ENCODE peak calls at places on chromosomes 13 and 19, in six cellular contexts. One of them, this sample, is unnamed. For H3K9me3, the result is how much of the 10 kb centered on the place peaks cover.

GRCh38 chr13:23087884-23088283 is 92.9 kb upstream of the SGCG start:
- DNase-seq in CD8-positive, alpha-beta T cell: no peak
- DNase-seq in neural progenitor cell: peak
- DNase-seq in SK-N-SH: peak
- DNase-seq in tibial nerve: peak
- DNase-seq in AG04450: no peak
- DNase-seq in this sample: no peak

GRCh38 chr13:114067381-114067885 is 65.0 kb downstream of the RASA3 start:
- DNase-seq in CD8-positive, alpha-beta T cell: peak
- DNase-seq in neural progenitor cell: no peak
- DNase-seq in SK-N-SH: no peak
- DNase-seq in tibial nerve: no peak
- DNase-seq in AG04450: no peak
- DNase-seq in this sample: no peak

GRCh38 chr19:13160557-13160956 is 10.3 kb downstream of the IER2 start:
- DNase-seq in CD8-positive, alpha-beta T cell: no peak
- DNase-seq in neural progenitor cell: no peak
- DNase-seq in SK-N-SH: no peak
- DNase-seq in tibial nerve: no peak
- DNase-seq in AG04450: no peak
- DNase-seq in this sample: no peak

GRCh38 chr13:66635526-66635925 is 594.6 kb downstream of the PCDH9 start:
- DNase-seq in CD8-positive, alpha-beta T cell: no peak
- DNase-seq in neural progenitor cell: no peak
- DNase-seq in SK-N-SH: no peak
- DNase-seq in tibial nerve: no peak
- DNase-seq in AG04450: peak
- DNase-seq in this sample: no peak

GRCh38 chr13:19818223-19818842 is 35.6 kb upstream of the PSPC1 start:
- DNase-seq in CD8-positive, alpha-beta T cell: no peak
- DNase-seq in neural progenitor cell: peak
- DNase-seq in SK-N-SH: peak
- DNase-seq in tibial nerve: no peak
- DNase-seq in AG04450: no peak
- DNase-seq in this sample: peak

GRCh38 chr19:31316201-31316951 is 32.9 kb downstream of the TSHZ3 start:
- DNase-seq in CD8-positive, alpha-beta T cell: no peak
- DNase-seq in neural progenitor cell: peak
- DNase-seq in SK-N-SH: no peak
- DNase-seq in tibial nerve: peak
- DNase-seq in AG04450: no peak
- DNase-seq in this sample: no peak

GRCh38 chr13:50941146-50941545 is 31.6 kb downstream of the RNASEH2B start:
- DNase-seq in CD8-positive, alpha-beta T cell: no peak
- DNase-seq in neural progenitor cell: no peak
- DNase-seq in SK-N-SH: no peak
- DNase-seq in tibial nerve: no peak
- DNase-seq in AG04450: no peak
- DNase-seq in this sample: no peak

GRCh38 chr19:2700660-2701360 is 1.7 kb downstream of the GNG7 start:
- DNase-seq in CD8-positive, alpha-beta T cell: no peak
- DNase-seq in neural progenitor cell: no peak
- DNase-seq in SK-N-SH: no peak
- DNase-seq in tibial nerve: no peak
- DNase-seq in AG04450: no peak
- DNase-seq in this sample: no peak

GRCh38 chr19:18292810-18293641 is 11.6 kb upstream of the JUND start:
- DNase-seq in CD8-positive, alpha-beta T cell: peak
- DNase-seq in neural progenitor cell: peak
- DNase-seq in SK-N-SH: peak
- DNase-seq in tibial nerve: peak
- DNase-seq in AG04450: no peak
- DNase-seq in this sample: peak

GRCh38 chr13:59461411-59461810 is 702.3 kb downstream of the DIAPH3 start:
- DNase-seq in CD8-positive, alpha-beta T cell: no peak
- DNase-seq in neural progenitor cell: no peak
- DNase-seq in SK-N-SH: no peak
- DNase-seq in tibial nerve: no peak
- DNase-seq in AG04450: no peak
- DNase-seq in this sample: no peak

GRCh38 chr13:59463023-59463422 is 700.7 kb downstream of the DIAPH3 start:
- DNase-seq in CD8-positive, alpha-beta T cell: no peak
- DNase-seq in neural progenitor cell: no peak
- DNase-seq in SK-N-SH: peak
- DNase-seq in tibial nerve: no peak
- DNase-seq in AG04450: no peak
- DNase-seq in this sample: no peak

GRCh38 chr13:59464926-59465325 is 698.8 kb downstream of the DIAPH3 start:
- DNase-seq in CD8-positive, alpha-beta T cell: no peak
- DNase-seq in neural progenitor cell: no peak
- DNase-seq in SK-N-SH: no peak
- DNase-seq in tibial nerve: no peak
- DNase-seq in AG04450: no peak
- DNase-seq in this sample: no peak

GRCh38 chr13:59458908-59459579 is 704.7 kb downstream of the DIAPH3 start:
- DNase-seq in CD8-positive, alpha-beta T cell: no peak
- DNase-seq in neural progenitor cell: peak
- DNase-seq in SK-N-SH: no peak
- DNase-seq in tibial nerve: no peak
- DNase-seq in AG04450: peak
- DNase-seq in this sample: no peak

GRCh38 chr13:59459972-59460371 is 703.8 kb downstream of the DIAPH3 start:
- DNase-seq in CD8-positive, alpha-beta T cell: no peak
- DNase-seq in neural progenitor cell: no peak
- DNase-seq in SK-N-SH: no peak
- DNase-seq in tibial nerve: no peak
- DNase-seq in AG04450: no peak
- DNase-seq in this sample: no peak
- H3K27ac ChIP-seq in CD8-positive, alpha-beta T cell: no peak
- H3K27ac ChIP-seq in neural progenitor cell: no peak
- H3K27ac ChIP-seq in SK-N-SH: peak
- H3K27ac ChIP-seq in tibial nerve: no peak
- H3K27ac ChIP-seq in AG04450: peak
- H3K27ac ChIP-seq in this sample: no peak

DNA sequence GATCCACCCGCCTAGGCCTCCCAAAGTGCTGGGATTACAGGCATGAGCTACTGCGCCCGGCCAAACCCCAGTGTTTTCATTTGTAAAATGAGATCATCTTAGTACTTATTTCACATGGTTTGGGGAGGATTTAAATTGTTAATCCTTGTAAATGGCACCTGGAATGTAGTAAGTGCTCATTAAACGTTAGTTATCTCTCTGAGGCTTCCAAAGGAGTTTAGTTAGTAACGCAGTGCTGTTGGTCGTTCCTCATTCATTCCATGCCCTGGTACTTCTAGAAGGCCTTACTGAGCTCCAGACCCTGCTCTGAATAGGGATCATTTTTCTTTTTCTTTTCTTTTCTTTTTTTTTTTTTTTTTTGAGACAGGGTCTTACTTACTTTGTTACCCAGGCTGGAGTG is 5.2 kb downstream of the CPT1C start:
- DNase-seq in CD8-positive, alpha-beta T cell: no peak
- DNase-seq in neural progenitor cell: no peak
- DNase-seq in SK-N-SH: no peak
- DNase-seq in tibial nerve: no peak
- DNase-seq in AG04450: no peak
- DNase-seq in this sample: no peak
- TF ChIP-seq CTCF in CD8-positive, alpha-beta T cell: no peak
- TF ChIP-seq CTCF in neural progenitor cell: no peak
- TF ChIP-seq CTCF in SK-N-SH: no peak
- TF ChIP-seq CTCF in tibial nerve: no peak
- TF ChIP-seq CTCF in AG04450: no peak
- TF ChIP-seq CTCF in this sample: no peak

GRCh38 chr19:40084948-40085347 is 5.8 kb downstream of the ZNF780A start:
- DNase-seq in CD8-positive, alpha-beta T cell: no peak
- DNase-seq in neural progenitor cell: no peak
- DNase-seq in SK-N-SH: no peak
- DNase-seq in tibial nerve: no peak
- DNase-seq in AG04450: no peak
- DNase-seq in this sample: no peak

GRCh38 chr19:40078377-40078776 is 12.4 kb downstream of the ZNF780A start:
- DNase-seq in CD8-positive, alpha-beta T cell: no peak
- DNase-seq in neural progenitor cell: no peak
- DNase-seq in SK-N-SH: no peak
- DNase-seq in tibial nerve: no peak
- DNase-seq in AG04450: no peak
- DNase-seq in this sample: no peak

DNA sequence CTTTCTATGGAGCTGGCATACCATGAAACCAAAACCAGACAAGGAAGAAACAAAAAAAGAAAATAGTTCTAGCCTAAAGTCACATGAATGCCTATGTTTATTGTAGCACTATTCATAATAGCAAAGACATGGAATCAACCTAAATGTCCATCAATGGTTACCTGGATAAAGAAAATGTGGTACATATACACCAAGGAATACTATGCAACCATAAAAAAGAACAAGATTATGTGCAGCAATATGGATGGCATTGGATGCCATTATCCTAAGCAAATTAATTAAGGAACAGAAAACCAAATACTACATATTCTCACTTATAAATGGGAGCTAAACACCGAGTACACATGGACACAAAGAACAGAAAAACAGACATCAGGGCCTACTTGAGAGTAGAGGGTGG is 10.5 kb downstream of the ZNF780A start:
- DNase-seq in CD8-positive, alpha-beta T cell: no peak
- DNase-seq in neural progenitor cell: no peak
- DNase-seq in SK-N-SH: no peak
- DNase-seq in tibial nerve: no peak
- DNase-seq in AG04450: no peak
- DNase-seq in this sample: no peak
- H3K9me3 ChIP-seq in CD8-positive, alpha-beta T cell: under half
- H3K9me3 ChIP-seq in neural progenitor cell: under half
- H3K9me3 ChIP-seq in SK-N-SH: under half
- H3K9me3 ChIP-seq in tibial nerve: under half
- H3K9me3 ChIP-seq in AG04450: under half
- H3K9me3 ChIP-seq in this sample: under half

GRCh38 chr13:98649861-98650260 is 73.0 kb upstream of the STK24 start:
- DNase-seq in CD8-positive, alpha-beta T cell: no peak
- DNase-seq in neural progenitor cell: no peak
- DNase-seq in SK-N-SH: no peak
- DNase-seq in tibial nerve: no peak
- DNase-seq in AG04450: no peak
- DNase-seq in this sample: no peak
- H3K27ac ChIP-seq in CD8-positive, alpha-beta T cell: no peak
- H3K27ac ChIP-seq in neural progenitor cell: no peak
- H3K27ac ChIP-seq in SK-N-SH: no peak
- H3K27ac ChIP-seq in tibial nerve: no peak
- H3K27ac ChIP-seq in AG04450: no peak
- H3K27ac ChIP-seq in this sample: no peak

GRCh38 chr19:8352134-8352827 is 9.2 kb upstream of the KANK3 start:
- DNase-seq in CD8-positive, alpha-beta T cell: no peak
- DNase-seq in neural progenitor cell: peak
- DNase-seq in SK-N-SH: no peak
- DNase-seq in tibial nerve: no peak
- DNase-seq in AG04450: no peak
- DNase-seq in this sample: no peak

GRCh38 chr19:8360196-8360595 is 3.8 kb upstream of the ANGPTL4 start:
- DNase-seq in CD8-positive, alpha-beta T cell: no peak
- DNase-seq in neural progenitor cell: no peak
- DNase-seq in SK-N-SH: no peak
- DNase-seq in tibial nerve: no peak
- DNase-seq in AG04450: no peak
- DNase-seq in this sample: peak

GRCh38 chr19:8357007-8357521 is 6.9 kb upstream of the ANGPTL4 start:
- DNase-seq in CD8-positive, alpha-beta T cell: no peak
- DNase-seq in neural progenitor cell: no peak
- DNase-seq in SK-N-SH: no peak
- DNase-seq in tibial nerve: no peak
- DNase-seq in AG04450: no peak
- DNase-seq in this sample: peak

GRCh38 chr19:8358948-8359347 is 5.0 kb upstream of the ANGPTL4 start:
- DNase-seq in CD8-positive, alpha-beta T cell: no peak
- DNase-seq in neural progenitor cell: no peak
- DNase-seq in SK-N-SH: no peak
- DNase-seq in tibial nerve: no peak
- DNase-seq in AG04450: no peak
- DNase-seq in this sample: no peak

DNA sequence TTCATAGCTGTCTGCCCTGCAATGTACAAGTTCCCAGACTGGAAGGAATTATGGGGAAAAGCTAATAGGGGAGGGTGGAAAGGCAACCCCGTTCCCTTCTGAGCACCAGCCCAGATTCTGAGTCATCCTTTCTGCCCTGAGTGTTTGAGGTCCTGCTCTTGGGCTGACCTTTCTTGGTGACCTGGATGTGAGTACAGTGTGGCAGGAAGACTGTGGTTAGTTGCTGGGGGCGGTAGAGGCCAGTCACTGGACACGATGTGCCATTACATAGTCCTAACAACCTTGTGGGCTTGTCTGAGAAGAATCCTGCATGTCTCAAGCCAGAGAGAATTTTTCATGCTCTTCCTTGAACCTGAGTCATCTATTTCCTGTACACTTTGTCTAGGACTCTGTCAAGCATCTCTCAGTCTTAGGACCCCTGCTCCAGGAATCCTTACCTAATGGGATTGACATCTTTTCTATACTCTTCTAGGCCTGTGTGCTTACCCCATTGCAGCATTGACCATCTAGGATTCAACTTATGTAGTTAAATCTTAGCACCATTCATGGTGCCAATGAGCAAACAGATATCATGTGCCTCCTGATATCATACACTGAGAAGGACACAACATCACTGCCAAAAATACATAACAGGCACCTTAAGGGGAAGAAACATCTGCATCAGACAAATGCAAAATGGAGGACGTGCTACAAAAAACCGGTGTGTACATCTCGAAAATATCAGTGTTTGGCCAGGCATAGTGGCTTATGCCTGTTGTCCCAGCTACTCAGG is 8.1 kb upstream of the ANGPTL4 start:
- DNase-seq in CD8-positive, alpha-beta T cell: no peak
- DNase-seq in neural progenitor cell: no peak
- DNase-seq in SK-N-SH: no peak
- DNase-seq in tibial nerve: peak
- DNase-seq in AG04450: no peak
- DNase-seq in this sample: peak
- TF ChIP-seq CTCF in CD8-positive, alpha-beta T cell: no peak
- TF ChIP-seq CTCF in neural progenitor cell: no peak
- TF ChIP-seq CTCF in SK-N-SH: no peak
- TF ChIP-seq CTCF in tibial nerve: no peak
- TF ChIP-seq CTCF in AG04450: no peak
- TF ChIP-seq CTCF in this sample: no peak

This sample was measured in psoas muscle.